ENCODE peak calls at places on chromosomes 11 and 22, in ten cellular contexts. F is transverse colon, Q is prostate gland, T is stomach, U is sigmoid colon, K is GM12891, D is vagina, O is HepG2, A is IMR-90, G is GM12892. E is an unnamed sample.

GRCh38 chr11:122751298-122752070 is 86.8 kb upstream of the CRTAM start:
- DNase-seq in F (no peak), Q (no peak), T (no peak), U (peak; percentile 21), K (no peak), D (no peak), O (no peak), A (peak; percentile 72), G (no peak), E (no peak)

GRCh38 chr11:91756829-91757480 is 467.7 kb upstream of the FAT3 start:
- DNase-seq in F (no peak), Q (no peak), T (no peak), U (no peak), K (no peak), D (no peak), O (no peak), A (no peak), G (no peak), E (no peak)

GRCh38 chr11:18522388-18522787 is 4.4 kb downstream of the TSG101 start:
- DNase-seq in F (no peak), Q (no peak), T (no peak), U (no peak), K (no peak), D (no peak), O (peak; percentile 20), A (no peak), G (no peak), E (no peak)

GRCh38 chr11:89203814-89204213 is 26.1 kb downstream of the TYR start:
- DNase-seq in F (no peak), Q (no peak), T (no peak), U (no peak), K (no peak), D (no peak), O (no peak), A (no peak), G (no peak), E (no peak)

GRCh38 chr22:20783844-20784723 is 10.2 kb downstream of the SERPIND1 start:
- DNase-seq in F (peak; percentile 31), Q (peak; percentile 55), T (no peak), U (no peak), K (peak; percentile 53), D (no peak), O (peak; percentile 70), A (peak; percentile 74), G (peak; percentile 47), E (peak; percentile 44)

GRCh38 chr11:103888541-103888951 is 147.9 kb upstream of the DDI1 start:
- DNase-seq in F (no peak), Q (no peak), T (no peak), U (no peak), K (no peak), D (no peak), O (no peak), A (no peak), G (no peak), E (no peak)

GRCh38 chr22:47130883-47131610 is 368.6 kb downstream of the TBC1D22A start:
- DNase-seq in F (no peak), Q (no peak), T (no peak), U (no peak), K (no peak), D (no peak), O (no peak), A (no peak), G (no peak), E (no peak)

GRCh38 chr11:43986881-43987280 is 44.4 kb downstream of the C11orf96 start:
- DNase-seq in F (no peak), Q (no peak), T (no peak), U (no peak), K (no peak), D (no peak), O (no peak), A (no peak), G (no peak), E (peak; percentile 32)

DNA sequence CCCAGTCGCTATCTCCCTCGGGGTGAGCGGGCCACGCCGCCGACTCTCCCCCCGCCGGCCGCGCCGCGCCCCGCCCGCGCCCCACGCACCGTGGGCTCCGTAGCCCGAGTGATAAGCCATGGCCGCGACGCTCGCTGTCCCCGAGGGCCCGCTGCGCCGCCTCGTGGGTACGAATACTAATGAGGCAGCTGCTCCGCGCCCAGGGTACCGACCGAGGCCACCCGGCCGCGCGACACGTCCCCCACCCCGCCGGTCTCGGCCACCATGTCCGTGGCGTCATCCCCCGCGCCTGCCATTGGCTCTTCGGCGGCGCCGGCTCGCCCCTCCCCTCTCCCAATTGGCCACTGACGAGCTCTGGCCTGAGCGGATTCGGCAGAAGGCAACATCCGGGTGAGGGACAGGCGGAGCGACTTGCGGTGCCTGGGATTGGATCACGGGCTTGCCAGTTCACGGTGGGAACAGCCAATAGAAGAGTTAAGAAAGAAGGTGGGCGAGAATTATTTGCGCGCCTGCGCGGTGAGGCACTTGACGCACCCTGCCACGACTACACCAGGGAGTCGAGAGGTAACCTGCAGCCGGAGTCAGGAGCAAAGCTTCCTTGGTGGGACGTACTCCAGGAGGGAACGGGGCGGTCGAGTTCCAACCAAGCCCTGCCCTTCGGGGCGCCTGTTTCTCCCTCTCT is at the start of gene YIF1A:
- DNase-seq in F (peak; percentile 99), Q (peak; percentile 99), T (peak; percentile 99), U (peak; percentile 100), K (peak; percentile 100), D (peak; percentile 100), O (peak; percentile 99), A (peak; percentile 100), G (peak; percentile 100), E (peak; percentile 98)
- TF ChIP-seq POLR2A in F (peak; percentile 95), Q (peak; percentile 82), T (peak; percentile 66), U (peak; percentile 74), K (peak; percentile 80), D (no peak), O (no peak), A (peak; percentile 97), G (peak; percentile 89), E (peak; percentile 98)

DNA sequence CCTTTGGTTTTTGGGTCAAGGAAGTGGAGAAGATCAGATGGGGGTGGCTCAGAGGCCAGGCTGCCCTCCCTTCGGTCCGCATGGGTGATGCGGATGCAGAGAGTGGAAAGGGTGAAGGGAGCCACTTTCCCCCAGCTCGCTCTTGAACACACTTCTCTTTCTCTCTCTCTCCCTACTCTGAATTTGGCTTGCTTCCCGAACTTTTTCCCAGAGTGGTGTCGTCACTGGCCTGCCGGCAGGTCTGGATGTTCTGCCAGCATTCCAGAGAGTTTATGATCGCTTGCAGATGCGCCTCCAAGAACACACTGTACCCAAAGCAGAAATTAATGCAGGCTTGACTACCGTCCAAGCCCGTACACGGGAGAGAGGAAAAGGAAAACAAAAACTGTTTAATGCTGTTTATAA is 103.2 kb downstream of the ZBTB16 start:
- DNase-seq in F (peak; percentile 92), Q (peak; percentile 97), T (peak; percentile 92), U (peak; percentile 99), K (no peak), D (no peak), O (no peak), A (peak; percentile 94), G (no peak), E (peak; percentile 98)
- TF ChIP-seq POLR2A in F (peak; percentile 62), Q (peak; percentile 32), T (no peak), U (peak; percentile 32), K (no peak), D (no peak), O (no peak), A (no peak), G (no peak), E (peak; percentile 48)

GRCh38 chr22:29218758-29219408 is 13.2 kb downstream of the EMID1 start:
- DNase-seq in F (no peak), Q (no peak), T (no peak), U (peak; percentile 49), K (peak; percentile 17), D (no peak), O (no peak), A (no peak), G (no peak), E (no peak)

GRCh38 chr22:29216011-29216872 is 10.5 kb downstream of the EMID1 start:
- DNase-seq in F (no peak), Q (no peak), T (no peak), U (peak; percentile 47), K (peak; percentile 25), D (no peak), O (no peak), A (no peak), G (no peak), E (no peak)

GRCh38 chr22:29217827-29218757 is 12.4 kb downstream of the EMID1 start:
- DNase-seq in F (no peak), Q (no peak), T (no peak), U (peak; percentile 57), K (peak; percentile 13), D (no peak), O (no peak), A (no peak), G (no peak), E (peak; percentile 13)

GRCh38 chr22:29215012-29215860 is 9.5 kb downstream of the EMID1 start:
- DNase-seq in F (no peak), Q (no peak), T (no peak), U (peak; percentile 52), K (peak; percentile 4), D (no peak), O (no peak), A (no peak), G (peak; percentile 30), E (no peak)

DNA sequence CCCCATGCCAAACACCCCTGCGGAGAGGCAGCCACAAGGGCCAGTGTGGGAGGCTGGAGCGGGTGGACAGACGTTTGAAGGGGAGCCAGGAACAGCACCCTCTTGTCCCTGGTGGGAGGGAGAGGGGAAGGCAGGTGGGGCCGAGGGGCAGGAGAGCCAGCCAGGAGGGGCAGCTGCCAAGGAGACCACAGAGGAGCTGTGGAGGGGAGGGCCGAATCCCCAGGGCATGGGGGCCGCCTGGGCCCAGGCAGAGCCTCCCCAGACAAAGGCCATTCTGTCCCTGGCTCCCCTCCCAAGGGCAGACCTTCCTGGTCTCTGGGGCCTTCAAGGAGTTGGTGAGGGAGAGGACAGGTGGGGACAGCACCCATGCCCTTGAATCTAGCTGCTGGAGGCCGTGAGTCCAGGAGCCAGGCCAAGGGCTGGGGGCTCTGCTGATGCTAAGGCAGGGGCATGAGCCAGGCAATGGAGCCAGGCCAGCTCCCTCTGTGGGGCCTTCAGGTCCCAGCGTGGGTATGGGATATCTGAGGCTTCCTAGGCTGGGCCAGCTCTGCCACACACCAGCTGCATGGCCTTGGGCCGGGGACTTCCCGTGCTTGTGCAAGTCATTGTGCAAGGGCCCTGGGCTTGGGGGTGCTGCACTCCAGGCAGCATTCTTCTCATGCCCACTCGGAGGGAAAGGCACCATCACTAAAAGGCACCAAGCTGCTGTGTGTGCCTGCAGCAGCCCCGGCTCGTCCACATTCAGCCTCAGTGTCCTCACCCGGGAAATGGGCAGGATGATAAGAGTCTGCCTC is 11.4 kb downstream of the EMID1 start:
- DNase-seq in F (no peak), Q (no peak), T (no peak), U (peak; percentile 64), K (peak; percentile 15), D (no peak), O (peak; percentile 65), A (peak; percentile 78), G (no peak), E (peak; percentile 16)
- TF ChIP-seq POLR2A in F (no peak), Q (no peak), T (no peak), U (no peak), K (no peak), D (no peak), O (no peak), A (no peak), G (peak; percentile 37), E (no peak)

DNA sequence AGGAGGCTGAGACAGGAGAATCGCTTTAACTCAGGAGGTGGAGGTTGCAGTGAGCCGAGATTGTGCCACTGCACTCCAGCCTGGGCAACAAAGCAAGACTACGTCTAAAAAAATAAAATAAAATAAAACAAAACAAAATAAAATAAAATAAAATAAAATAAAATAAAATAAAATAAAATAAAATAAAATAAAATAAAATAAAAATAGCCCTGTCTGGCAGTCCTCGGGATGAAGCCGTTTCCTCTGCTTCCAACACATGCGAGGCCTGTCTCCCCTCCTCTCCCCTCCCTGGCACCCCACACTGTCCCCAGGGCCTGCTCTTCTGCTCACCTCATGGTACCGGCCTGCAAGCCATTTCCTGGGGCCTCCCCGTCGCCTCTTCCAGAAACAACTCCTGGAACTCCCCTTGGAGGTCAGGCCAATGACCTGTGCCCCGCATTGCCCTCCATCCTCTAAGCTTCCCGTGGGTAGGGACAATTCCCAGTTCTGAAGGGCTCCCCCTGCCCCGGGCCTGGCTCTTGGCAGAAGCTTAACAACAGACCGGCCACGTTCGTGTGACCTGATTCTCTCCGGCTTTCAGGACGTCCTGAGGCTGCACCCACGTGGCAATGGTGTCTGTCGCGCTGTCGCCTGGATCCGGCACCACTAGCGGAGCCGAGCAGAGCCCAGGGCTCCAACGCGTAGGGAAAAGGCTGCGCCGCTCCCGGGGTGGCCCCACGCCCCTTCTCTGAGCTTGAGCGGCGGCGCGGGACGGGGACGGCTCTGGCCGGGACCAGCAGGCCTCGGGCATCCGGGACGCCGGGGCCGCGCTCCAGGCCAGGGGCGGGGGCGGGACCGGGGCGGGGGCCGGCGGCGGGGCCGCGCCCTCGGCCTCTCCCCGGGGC is 456 bp upstream of the PARVB start:
- DNase-seq in F (peak; percentile 50), Q (no peak), T (peak; percentile 54), U (no peak), K (peak; percentile 51), D (no peak), O (no peak), A (peak; percentile 12), G (peak; percentile 62), E (peak; percentile 27)
- TF ChIP-seq POLR2A in F (peak; percentile 32), Q (no peak), T (no peak), U (no peak), K (peak; percentile 58), D (no peak), O (no peak), A (no peak), G (peak; percentile 84), E (no peak)